ENCODE peak calls at places on chromosomes 11 and 22, in four cellular contexts. F is cardiac muscle cell, Q is PC-3, O is gastrocnemius medialis. K is an unnamed sample.

GRCh38 chr22:35380537-35381423 is at the start of gene HMOX1:
- DNase-seq in O (peak), Q (peak), F (peak), K (peak)

GRCh38 chr22:50303848-50304527 is 3.5 kb downstream of the PLXNB2 start:
- DNase-seq in F (no peak), Q (peak), O (no peak), K (no peak)

GRCh38 chr22:42262964-42263363 is 7.5 kb downstream of the TCF20 start:
- DNase-seq in F (peak), Q (no peak), O (no peak), K (no peak)

GRCh38 chr22:34808618-34809017 is 257.3 kb upstream of the ISX start:
- DNase-seq in O (no peak), F (no peak), Q (no peak), K (no peak)

GRCh38 chr11:100152751-100153150 is 534.3 kb upstream of the ARHGAP42 start:
- DNase-seq in O (no peak), Q (peak), F (no peak), K (no peak)

GRCh38 chr11:59207988-59208432 is 4.7 kb downstream of the MPEG1 start:
- DNase-seq in O (no peak), F (peak), Q (peak), K (no peak)

GRCh38 chr11:101880208-101880607 is 34.6 kb upstream of the CEP126 start:
- DNase-seq in F (peak), O (no peak), Q (peak), K (no peak)

GRCh38 chr11:13745165-13745564 is 76.7 kb downstream of the FAR1 start:
- DNase-seq in F (no peak), O (no peak), Q (no peak), K (no peak)

GRCh38 chr11:116851631-116852030 is 14.2 kb upstream of the APOA1 start:
- DNase-seq in F (peak), O (no peak), Q (no peak), K (no peak)

GRCh38 chr11:65212226-65212801 is 30.6 kb downstream of the CAPN1 start:
- DNase-seq in F (no peak), O (no peak), Q (no peak), K (no peak)

GRCh38 chr11:47248664-47249377 is at the start of gene ACP2:
- DNase-seq in F (peak), O (peak), Q (peak), K (peak)

GRCh38 chr11:32082346-32082986 is 8.4 kb upstream of the RCN1 start:
- DNase-seq in Q (no peak), F (no peak), O (no peak), K (no peak)

GRCh38 chr22:34502821-34503220 is 563.1 kb upstream of the ISX start:
- DNase-seq in O (no peak), F (no peak), Q (no peak), K (no peak)

GRCh38 chr22:43345761-43346261 is 2.6 kb upstream of the SCUBE1 start:
- DNase-seq in Q (no peak), F (no peak), O (no peak), K (no peak)

GRCh38 chr22:43341565-43341964 is 1.6 kb downstream of the SCUBE1 start:
- DNase-seq in Q (no peak), O (no peak), F (no peak), K (no peak)

GRCh38 chr22:43343262-43343988 is at the start of gene SCUBE1:
- DNase-seq in Q (peak), F (peak), O (no peak), K (peak)

GRCh38 chr22:43345356-43345755 is 2.2 kb upstream of the SCUBE1 start:
- DNase-seq in Q (no peak), F (no peak), O (no peak), K (no peak)

GRCh38 chr22:43342347-43343261 is 568 bp downstream of the SCUBE1 start:
- DNase-seq in O (no peak), Q (no peak), F (no peak), K (no peak)
- H3K4me3 ChIP-seq in O (no peak), Q (no peak), F (peak), K (no peak)

GRCh38 chr22:28245579-28246224 is 326.6 kb upstream of the PITPNB start:
- DNase-seq in F (no peak), O (no peak), Q (no peak), K (no peak)
- H3K4me3 ChIP-seq in F (no peak), O (no peak), Q (no peak), K (no peak)

DNA sequence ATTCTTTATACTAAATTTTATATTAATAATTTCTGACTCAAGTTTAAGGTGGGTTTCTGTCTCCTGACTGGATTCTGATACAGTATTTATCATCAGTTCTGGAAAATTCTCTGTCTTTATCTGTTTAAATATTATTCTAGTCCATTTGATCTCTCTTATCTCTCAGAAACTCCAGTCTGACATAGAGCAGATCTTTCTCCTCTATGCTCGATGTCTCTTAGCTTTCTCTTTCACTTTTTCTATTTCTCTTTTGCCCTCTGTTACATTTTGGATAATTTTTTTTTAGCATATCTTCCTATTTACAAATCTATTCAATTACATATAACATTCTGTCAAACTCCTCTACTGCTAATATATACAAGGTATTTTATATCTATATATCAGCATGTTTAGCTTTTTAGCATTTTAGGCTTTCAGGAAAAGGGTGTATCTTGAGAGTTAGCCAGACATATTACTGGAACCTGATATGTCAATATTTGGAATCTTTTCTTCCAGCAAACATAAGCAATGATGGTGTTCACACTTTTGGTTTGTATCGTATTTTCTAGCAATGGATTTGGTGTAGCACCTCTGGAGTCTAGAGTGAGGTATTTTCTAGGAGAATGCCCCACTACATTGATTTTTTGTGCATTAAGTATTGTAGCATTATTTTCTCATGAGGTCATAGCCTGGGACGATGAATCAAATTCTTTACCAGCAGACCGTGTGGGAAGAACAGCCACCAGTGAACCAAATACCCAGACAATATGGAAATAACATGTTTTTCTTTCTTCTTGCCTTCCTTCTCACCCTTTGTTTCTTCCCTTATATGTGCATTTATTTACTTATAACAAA is 4.1 kb upstream of the NNMT start:
- DNase-seq in O (no peak), F (peak), Q (peak), K (no peak)
- H3K4me3 ChIP-seq in O (peak), F (no peak), Q (no peak), K (no peak)

DNA sequence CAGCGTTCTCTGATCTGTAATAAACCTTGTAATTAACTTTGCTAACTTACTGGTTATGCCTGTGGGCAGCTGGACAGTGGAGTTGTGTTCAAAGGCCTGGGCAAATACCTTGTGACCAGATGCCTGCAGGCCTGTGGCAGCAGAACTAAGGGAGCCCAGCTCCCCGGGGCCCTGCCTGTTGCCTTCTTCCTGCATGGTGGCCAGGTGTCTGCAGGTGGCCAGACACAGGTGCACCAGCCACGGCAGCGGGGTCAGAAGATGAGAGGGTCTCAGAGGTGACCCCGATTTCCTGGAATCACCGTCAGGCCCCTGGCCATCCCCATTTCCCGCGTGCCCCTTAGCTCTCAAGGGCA is 127.2 kb downstream of the OSBP2 start:
- DNase-seq in Q (no peak), F (no peak), O (no peak), K (no peak)
- H3K4me3 ChIP-seq in Q (peak), F (peak), O (peak), K (no peak)

GRCh38 chr22:30922151-30922611 is 46.4 kb downstream of the MORC2 start:
- DNase-seq in O (peak), F (peak), Q (no peak), K (no peak)

GRCh38 chr22:30920407-30920806 is 48.2 kb downstream of the MORC2 start:
- DNase-seq in Q (peak), F (peak), O (peak), K (peak)

GRCh38 chr22:30923168-30923900 is 45.2 kb downstream of the MORC2 start:
- DNase-seq in Q (no peak), O (no peak), F (no peak), K (no peak)

GRCh38 chr22:30919973-30920372 is 48.6 kb downstream of the MORC2 start:
- DNase-seq in F (no peak), Q (no peak), O (no peak), K (no peak)

GRCh38 chr22:30921108-30921507 is 47.5 kb downstream of the MORC2 start:
- DNase-seq in F (no peak), O (no peak), Q (no peak), K (no peak)
- H3K4me3 ChIP-seq in F (no peak), O (peak), Q (no peak), K (peak)

GRCh38 chr11:12212821-12213185 is 102.4 kb downstream of the MICAL2 start:
- DNase-seq in F (no peak), O (no peak), Q (no peak), K (no peak)

GRCh38 chr11:12209096-12209495 is 98.7 kb downstream of the MICAL2 start:
- DNase-seq in F (no peak), O (no peak), Q (no peak), K (no peak)

GRCh38 chr11:12212181-12212820 is 101.9 kb downstream of the MICAL2 start:
- DNase-seq in O (no peak), F (no peak), Q (no peak), K (no peak)

GRCh38 chr11:12211331-12212065 is 101.1 kb downstream of the MICAL2 start:
- DNase-seq in F (no peak), O (no peak), Q (no peak), K (no peak)

GRCh38 chr11:12210200-12210599 is 99.8 kb downstream of the MICAL2 start:
- DNase-seq in F (no peak), O (no peak), Q (no peak), K (no peak)
- H3K4me3 ChIP-seq in F (no peak), O (no peak), Q (no peak), K (no peak)

GRCh38 chr22:37569009-37569920 is 9.0 kb downstream of the CDC42EP1 start:
- DNase-seq in O (no peak), Q (no peak), F (no peak), K (no peak)

GRCh38 chr22:37569921-37570660 is 9.8 kb downstream of the LGALS2 start:
- DNase-seq in Q (peak), O (no peak), F (no peak), K (no peak)

GRCh38 chr22:37570661-37570976 is 9.3 kb downstream of the LGALS2 start:
- DNase-seq in Q (no peak), F (no peak), O (no peak), K (no peak)

GRCh38 chr22:37571992-37572373 is 7.9 kb downstream of the LGALS2 start:
- DNase-seq in F (no peak), Q (no peak), O (no peak), K (no peak)

DNA sequence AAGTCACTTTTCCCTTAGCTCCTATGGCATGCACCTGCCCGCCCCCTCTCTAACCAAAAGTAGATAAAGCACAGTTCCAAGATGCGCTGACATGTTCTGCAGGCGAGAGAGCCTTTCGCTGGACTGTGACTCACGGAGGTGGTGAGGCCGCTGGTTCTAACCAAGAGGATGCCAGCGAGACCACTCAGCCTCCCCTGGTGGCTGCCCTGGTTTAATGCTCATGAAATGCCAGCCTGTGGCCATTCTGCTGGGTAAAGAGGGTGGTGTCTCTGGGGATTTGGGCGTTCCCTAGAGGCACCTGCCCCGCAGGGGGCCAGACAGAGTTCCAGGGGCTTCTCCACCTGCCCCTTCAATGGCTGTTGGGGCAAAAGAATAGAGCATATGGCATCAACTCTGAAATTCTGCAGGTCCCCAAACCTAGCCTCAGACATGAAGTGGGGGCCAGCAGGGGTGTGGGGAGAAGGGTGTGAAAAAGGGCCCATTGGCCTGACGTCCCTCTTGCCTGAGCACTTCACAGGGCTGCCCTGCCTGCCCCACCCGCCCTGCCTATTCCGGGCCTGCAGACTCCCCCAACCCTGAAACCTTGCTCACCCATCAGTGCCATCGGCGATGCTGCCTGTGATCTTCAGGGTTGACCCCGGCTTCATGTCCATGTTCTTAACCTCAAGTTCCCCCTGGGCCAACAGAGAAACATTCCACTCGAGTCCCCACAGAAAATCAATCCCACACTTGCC is 8.5 kb downstream of the LGALS2 start:
- DNase-seq in Q (peak), O (no peak), F (no peak), K (no peak)
- H3K4me3 ChIP-seq in Q (no peak), O (no peak), F (no peak), K (no peak)

DNA sequence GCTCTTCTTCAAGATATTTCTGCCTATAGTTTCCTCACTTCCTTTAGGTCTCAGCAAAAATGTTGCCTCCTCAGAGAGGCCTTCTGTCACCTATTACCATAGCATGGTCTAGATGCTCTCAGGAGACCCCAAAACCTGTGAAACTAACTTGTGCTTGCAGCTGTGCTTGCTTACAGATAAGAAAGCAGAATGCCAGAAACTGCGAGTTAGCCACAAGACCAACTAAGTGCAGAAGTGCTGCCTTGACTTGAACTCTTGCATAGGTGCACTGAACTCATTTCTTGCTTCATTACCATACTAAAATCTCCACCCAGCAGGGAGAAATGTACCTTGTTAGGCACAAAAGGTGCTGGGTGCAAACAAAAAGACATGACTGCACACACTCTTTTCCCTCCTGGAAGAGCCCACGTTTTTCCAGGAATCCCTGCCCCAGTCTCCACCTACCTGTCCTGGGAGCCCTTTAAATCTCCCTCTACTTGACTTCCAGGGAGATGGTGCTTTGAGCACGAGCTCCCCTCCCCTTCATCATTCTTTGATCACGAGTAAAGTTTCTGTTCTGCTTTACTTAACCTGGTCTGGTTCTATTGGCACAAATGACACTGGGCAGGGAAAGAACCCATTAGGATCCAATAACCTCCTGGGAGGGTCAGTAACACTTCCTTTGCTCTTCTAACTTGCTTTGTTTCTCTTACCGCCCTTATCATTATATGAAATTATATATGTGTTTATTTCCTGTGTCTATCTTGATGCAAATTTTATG is 137.7 kb upstream of the DDI1 start:
- DNase-seq in O (no peak), F (no peak), Q (no peak), K (no peak)
- H3K4me3 ChIP-seq in O (no peak), F (no peak), Q (no peak), K (no peak)

GRCh38 chr11:2927493-2927800 is 1.8 kb downstream of the PHLDA2 start:
- DNase-seq in O (no peak), Q (no peak), F (no peak), K (no peak)
- H3K4me3 ChIP-seq in O (no peak), Q (peak), F (no peak), K (no peak)